ENCODE peak calls at places on chromosomes 1 and 21, in nine cellular contexts. T, M, U, S, X, C, B, K and O are unnamed samples.

GRCh38 chr1:205515781-205516253 is 11.3 kb downstream of the CDK18 start:
- DNase-seq in T (no peak), B (no peak), C (no peak), M (no peak), S (peak), K (no peak), X (no peak), U (no peak), O (no peak)

GRCh38 chr21:42389449-42389835 is 6.4 kb downstream of the TMPRSS3 start:
- DNase-seq in M (no peak), X (peak), C (no peak), B (no peak), U (no peak), S (no peak), T (no peak), K (no peak), O (no peak)

GRCh38 chr1:236507022-236507700 is 16.6 kb upstream of the LGALS8 start:
- DNase-seq in T (no peak), C (no peak), X (no peak), U (no peak), M (no peak), S (peak), B (no peak), K (no peak), O (no peak)

GRCh38 chr1:93578433-93578830 is 103.2 kb downstream of the BCAR3 start:
- DNase-seq in T (no peak), C (no peak), K (no peak), S (no peak), B (no peak), U (no peak), X (no peak), M (no peak), O (no peak)

GRCh38 chr1:32733573-32734321 is 31.2 kb upstream of the SYNC start:
- DNase-seq in T (no peak), K (no peak), M (no peak), U (no peak), X (no peak), S (no peak), C (no peak), B (no peak), O (no peak)

GRCh38 chr1:228374711-228375577 is 31.7 kb downstream of the TRIM11 start:
- DNase-seq in C (no peak), S (no peak), T (no peak), K (peak), B (peak), M (peak), X (peak), U (peak), O (peak)

GRCh38 chr1:174160109-174160473 is 771 bp downstream of the RABGAP1L start:
- DNase-seq in K (no peak), M (no peak), S (peak), X (no peak), U (no peak), B (peak), C (peak), T (peak), O (peak)

GRCh38 chr1:87648720-87649119 is 320.0 kb downstream of the LMO4 start:
- DNase-seq in T (no peak), S (no peak), X (no peak), U (no peak), B (no peak), C (no peak), K (no peak), M (no peak), O (no peak)

GRCh38 chr1:47809301-47810084 is 187.7 kb downstream of the TRABD2B start:
- DNase-seq in X (no peak), T (no peak), M (no peak), B (no peak), K (no peak), U (no peak), C (peak), S (peak), O (no peak)

GRCh38 chr1:245301921-245302320 is 147.1 kb downstream of the KIF26B start:
- DNase-seq in K (no peak), C (no peak), M (no peak), B (no peak), X (no peak), U (no peak), T (no peak), S (no peak), O (no peak)

GRCh38 chr1:56187410-56187809 is 392.0 kb downstream of the PLPP3 start:
- DNase-seq in C (no peak), X (no peak), U (no peak), T (no peak), B (no peak), M (no peak), S (no peak), K (no peak), O (no peak)

GRCh38 chr1:9293512-9294439 is 1.1 kb downstream of the SPSB1 start:
- DNase-seq in K (no peak), U (no peak), X (no peak), B (peak), T (peak), C (no peak), S (no peak), M (no peak), O (no peak)

GRCh38 chr1:160357286-160358002 is 9.4 kb upstream of the NHLH1 start:
- DNase-seq in S (no peak), X (no peak), B (no peak), U (no peak), K (no peak), C (no peak), M (no peak), T (no peak), O (no peak)

GRCh38 chr1:115056395-115056798 is 26.8 kb downstream of the TSHB start:
- DNase-seq in K (no peak), U (no peak), T (no peak), C (no peak), X (no peak), B (no peak), M (no peak), S (peak), O (no peak)

GRCh38 chr1:210770396-210770984 is 363.5 kb downstream of the KCNH1 start:
- DNase-seq in X (no peak), K (no peak), C (no peak), S (no peak), B (no peak), M (no peak), T (no peak), U (no peak), O (no peak)

GRCh38 chr1:44849575-44850132 is 6.6 kb upstream of the PTCH2 start:
- DNase-seq in B (no peak), M (no peak), S (no peak), C (no peak), X (no peak), U (no peak), T (no peak), K (no peak), O (no peak)

GRCh38 chr1:171433451-171433850 is 51.9 kb upstream of the PRRC2C start:
- DNase-seq in B (no peak), T (no peak), M (no peak), C (peak), U (no peak), S (peak), X (no peak), K (no peak), O (no peak)

GRCh38 chr21:38277501-38278111 is 20.8 kb downstream of the KCNJ15 start:
- DNase-seq in M (no peak), C (peak), X (no peak), B (no peak), S (peak), K (no peak), T (no peak), U (no peak), O (no peak)

GRCh38 chr1:3776231-3777030 is 3.9 kb downstream of the SMIM1 start:
- DNase-seq in B (no peak), U (no peak), S (no peak), X (no peak), T (no peak), K (no peak), C (no peak), M (no peak), O (no peak)

GRCh38 chr21:29558331-29558730 is 259.6 kb downstream of the BACH1 start:
- DNase-seq in S (no peak), U (no peak), K (no peak), M (no peak), T (no peak), C (no peak), B (no peak), X (no peak), O (no peak)

GRCh38 chr1:1110561-1110971 is 5.3 kb downstream of the C1orf159 start:
- DNase-seq in S (no peak), M (peak), B (no peak), X (peak), K (no peak), C (no peak), T (no peak), U (no peak), O (no peak)

GRCh38 chr21:43816611-43817071 is 27.3 kb downstream of the RRP1 start:
- DNase-seq in M (no peak), B (no peak), C (no peak), S (no peak), K (no peak), X (peak), T (no peak), U (no peak), O (no peak)

GRCh38 chr1:199243423-199244061 is 604.7 kb downstream of the PTPRC start:
- DNase-seq in U (peak), B (peak), C (peak), M (peak), S (peak), X (peak), T (peak), K (peak), O (peak)

GRCh38 chr1:224922404-224923164 is 6.9 kb upstream of the DNAH14 start:
- DNase-seq in C (peak), B (no peak), U (no peak), S (peak), K (peak), X (no peak), T (no peak), M (no peak), O (peak)

GRCh38 chr1:113255728-113256347 is 134.5 kb upstream of the MAGI3 start:
- DNase-seq in C (no peak), K (no peak), T (no peak), S (peak), X (no peak), M (no peak), B (no peak), U (no peak), O (no peak)

GRCh38 chr1:25695066-25695990 is 78.7 kb downstream of the MAN1C1 start:
- DNase-seq in U (no peak), K (no peak), C (peak), X (no peak), T (no peak), S (peak), B (peak), M (no peak), O (no peak)

GRCh38 chr1:1173061-1173792 is 453 bp upstream of the TTLL10 start:
- DNase-seq in K (no peak), M (no peak), X (peak), B (no peak), U (no peak), C (no peak), T (no peak), S (no peak), O (no peak)

GRCh38 chr1:205279986-205280385 is 41.6 kb downstream of the NUAK2 start:
- DNase-seq in B (no peak), T (no peak), X (no peak), K (peak), S (no peak), M (no peak), C (no peak), U (no peak), O (no peak)

GRCh38 chr1:107895403-107896181 is 69.4 kb downstream of the VAV3 start:
- DNase-seq in B (no peak), X (no peak), K (no peak), U (no peak), S (no peak), M (no peak), C (no peak), T (no peak), O (no peak)

GRCh38 chr1:8329439-8329838 is 11.5 kb downstream of the SLC45A1 start:
- DNase-seq in U (no peak), B (no peak), M (no peak), X (no peak), K (no peak), T (no peak), C (no peak), S (no peak), O (no peak)

GRCh38 chr21:42220138-42220701 is 1.3 kb downstream of the ABCG1 start:
- DNase-seq in K (peak), M (no peak), S (peak), U (no peak), X (peak), T (peak), B (peak), C (peak), O (peak)

GRCh38 chr1:22747021-22747734 is 36.5 kb downstream of the EPHB2 start:
- DNase-seq in M (no peak), U (no peak), S (peak), K (no peak), B (no peak), C (peak), X (peak), T (no peak), O (no peak)

GRCh38 chr1:184150776-184151531 is 99.4 kb downstream of the TSEN15 start:
- DNase-seq in C (no peak), S (no peak), M (no peak), K (no peak), U (no peak), T (no peak), X (no peak), B (peak), O (no peak)

GRCh38 chr1:4585216-4585615 is 69.2 kb upstream of the AJAP1 start:
- DNase-seq in B (no peak), T (peak), S (no peak), X (no peak), U (no peak), K (no peak), M (peak), C (no peak), O (no peak)

GRCh38 chr21:28375708-28376385 is 616.8 kb downstream of the LTN1 start:
- DNase-seq in U (no peak), T (no peak), S (no peak), B (no peak), M (no peak), X (no peak), K (no peak), C (no peak), O (no peak)

GRCh38 chr1:89518116-89518780 is 6.4 kb upstream of the LRRC8B start:
- DNase-seq in U (no peak), S (no peak), M (no peak), X (no peak), T (no peak), K (no peak), C (no peak), B (no peak), O (no peak)

GRCh38 chr1:2556277-2557145 is at the start of gene TNFRSF14:
- DNase-seq in T (peak), B (no peak), X (no peak), K (peak), S (no peak), M (peak), U (no peak), C (peak), O (no peak)